ENCODE peak calls at places on chromosome 4, in six cellular contexts. F is heart right ventricle, T is dorsolateral prefrontal cortex, C is prostate gland, Y is suprapubic skin, P is upper lobe of right lung. R is an unnamed sample. For H3K27me3, the result is how much of the 10 kb centered on the place peaks cover.

GRCh38 chr4:177008836-177009501 is 216.2 kb upstream of the VEGFC start:
- DNase-seq in F (no peak), T (no peak), C (no peak), Y (no peak), P (no peak), R (no peak)

GRCh38 chr4:81714251-81714650 is 242.5 kb upstream of the RASGEF1B start:
- DNase-seq in F (no peak), T (no peak), C (no peak), Y (no peak), P (no peak), R (no peak)

GRCh38 chr4:2954358-2955185 is 8.6 kb downstream of the NOP14 start:
- DNase-seq in F (no peak), T (no peak), C (no peak), Y (no peak), P (no peak), R (peak)

GRCh38 chr4:186149872-186150271 is 41.5 kb upstream of the CYP4V2 start:
- DNase-seq in F (peak), T (no peak), C (no peak), Y (peak), P (no peak), R (no peak)

GRCh38 chr4:159297088-159297487 is 194.2 kb downstream of the RAPGEF2 start:
- DNase-seq in F (no peak), T (no peak), C (no peak), Y (no peak), P (no peak), R (no peak)

GRCh38 chr4:112518675-112519074 is 2.7 kb upstream of the NEUROG2 start:
- DNase-seq in F (no peak), T (no peak), C (no peak), Y (no peak), P (no peak), R (no peak)

GRCh38 chr4:180550106-180550505 is 1693.1 kb upstream of the TENM3 start:
- DNase-seq in F (no peak), T (no peak), C (no peak), Y (no peak), P (no peak), R (no peak)

GRCh38 chr4:4202510-4202909 is 24.2 kb downstream of the OTOP1 start:
- DNase-seq in F (no peak), T (no peak), C (no peak), Y (no peak), P (no peak), R (no peak)

GRCh38 chr4:17058506-17058905 is 160.1 kb upstream of the LDB2 start:
- DNase-seq in F (no peak), T (no peak), C (no peak), Y (no peak), P (no peak), R (no peak)

GRCh38 chr4:186621959-186622553 is 66.7 kb upstream of the MTNR1A start:
- DNase-seq in F (no peak), T (no peak), C (no peak), Y (no peak), P (no peak), R (no peak)

GRCh38 chr4:71765349-71765748 is 18.5 kb downstream of the GC start:
- DNase-seq in F (no peak), T (no peak), C (no peak), Y (no peak), P (no peak), R (no peak)

GRCh38 chr4:52157641-52158316 is 106.7 kb downstream of the SPATA18 start:
- DNase-seq in F (peak), T (no peak), C (no peak), Y (no peak), P (no peak), R (no peak)

DNA sequence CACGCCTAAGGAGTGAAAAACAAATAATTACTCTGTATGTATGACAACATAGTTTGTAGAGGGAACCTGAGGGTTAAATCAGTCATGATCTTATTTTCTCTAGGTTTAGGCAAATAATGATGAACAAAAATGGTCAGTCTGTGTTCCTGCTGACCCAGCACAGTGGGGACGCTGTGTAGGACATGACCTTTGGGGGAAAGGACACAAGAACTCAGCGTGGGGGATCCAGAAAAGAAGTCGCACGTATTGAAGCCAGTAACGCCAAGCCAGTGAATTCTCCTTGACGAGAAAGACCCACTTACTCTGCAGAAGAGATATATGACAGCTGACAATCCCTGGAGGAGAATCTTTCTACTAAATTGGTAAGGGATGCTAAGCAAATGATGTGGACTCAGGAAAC is 36.6 kb downstream of the HELT start:
- DNase-seq in F (no peak), T (no peak), C (no peak), Y (no peak), P (no peak), R (no peak)
- H3K4me3 ChIP-seq in F (no peak), T (no peak), C (no peak), Y (no peak), P (no peak), R (no peak)

GRCh38 chr4:153529646-153530045 is 63.5 kb downstream of the TMEM131L start:
- DNase-seq in F (no peak), T (no peak), C (no peak), Y (no peak), P (no peak), R (no peak)

GRCh38 chr4:153532227-153532626 is 66.1 kb downstream of the TMEM131L start:
- DNase-seq in F (no peak), T (no peak), C (no peak), Y (no peak), P (no peak), R (no peak)

GRCh38 chr4:153532636-153533035 is 66.5 kb downstream of the TMEM131L start:
- DNase-seq in F (no peak), T (no peak), C (no peak), Y (no peak), P (no peak), R (no peak)

GRCh38 chr4:153530284-153530995 is 64.3 kb downstream of the TMEM131L start:
- DNase-seq in F (no peak), T (no peak), C (no peak), Y (no peak), P (no peak), R (no peak)

DNA sequence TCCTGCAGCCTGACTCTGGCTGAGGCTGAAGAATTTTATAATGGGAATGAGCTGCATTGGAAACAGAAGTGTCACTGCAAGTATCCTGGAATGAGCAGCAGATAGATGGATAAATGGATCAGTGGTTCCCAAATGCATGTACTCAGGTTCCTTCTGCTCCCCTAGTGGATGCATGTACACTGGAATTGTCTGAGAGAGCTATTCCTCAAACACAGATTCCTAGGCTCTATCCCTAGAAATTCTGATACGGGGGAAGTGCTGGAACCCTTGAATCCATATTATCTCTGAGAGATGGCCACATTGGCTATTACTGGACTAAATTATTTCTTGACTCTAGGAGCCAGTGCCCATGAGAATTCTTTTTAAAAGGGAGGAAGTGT is 64.8 kb downstream of the TMEM131L start:
- DNase-seq in F (no peak), T (no peak), C (no peak), Y (no peak), P (no peak), R (no peak)
- TF ChIP-seq CTCF in F (no peak), T (no peak), C (no peak), Y (no peak), P (no peak), R (peak)

GRCh38 chr4:41746025-41746439 is 2.5 kb downstream of the PHOX2B start:
- DNase-seq in F (no peak), T (no peak), C (no peak), Y (no peak), P (no peak), R (no peak)
- H3K27me3 ChIP-seq in F (half or more), T (half or more), C (under half), Y (half or more), P (half or more), R (under half)

GRCh38 chr4:84260495-84260894 is 238.6 kb downstream of the NKX6-1 start:
- DNase-seq in F (no peak), T (no peak), C (no peak), Y (no peak), P (no peak), R (no peak)
- H3K4me3 ChIP-seq in F (no peak), T (no peak), C (no peak), Y (no peak), P (no peak), R (no peak)

DNA sequence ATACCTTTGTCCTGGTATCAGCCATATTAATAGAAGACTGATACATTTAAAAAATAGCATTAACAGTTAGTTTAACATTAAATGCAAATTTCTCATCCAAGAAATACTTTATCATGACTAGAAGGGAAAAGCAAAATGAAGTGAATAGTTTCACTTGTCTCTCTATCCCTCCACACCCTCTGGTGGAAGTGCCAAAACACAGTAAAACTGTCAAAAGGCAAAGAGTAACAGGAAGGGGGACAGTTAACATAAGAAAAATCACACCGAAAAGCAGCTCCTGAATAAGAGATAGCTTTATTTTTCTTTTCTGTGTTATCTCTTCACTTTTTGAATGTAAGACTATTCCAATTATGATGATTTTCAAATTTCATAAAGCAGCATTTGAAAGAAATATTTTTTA is 187.2 kb downstream of the FBXW7 start:
- DNase-seq in F (no peak), T (no peak), C (no peak), Y (no peak), P (no peak), R (no peak)
- TF ChIP-seq CTCF in F (no peak), T (no peak), C (peak), Y (no peak), P (no peak), R (peak)

DNA sequence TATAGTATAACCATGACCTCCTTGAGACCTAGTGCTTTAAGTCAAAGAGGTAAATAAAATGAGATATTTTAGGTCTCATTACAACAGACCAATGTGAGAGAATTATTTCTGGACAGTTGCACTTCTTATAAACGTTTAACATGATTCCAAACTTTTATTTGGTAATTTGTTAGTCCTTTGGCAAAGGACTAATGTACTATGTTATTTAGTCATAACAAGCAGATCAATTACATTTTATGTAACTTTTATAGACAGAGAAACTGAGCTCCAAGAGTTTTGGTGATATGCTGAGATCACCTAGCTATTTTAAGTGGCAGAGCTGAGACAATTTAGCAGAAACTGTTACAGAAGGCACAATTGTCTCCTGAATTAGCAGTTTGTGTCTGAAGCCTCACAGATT is 2.6 kb upstream of the SNCA start:
- DNase-seq in F (no peak), T (no peak), C (no peak), Y (no peak), P (no peak), R (no peak)
- H3K27me3 ChIP-seq in F (under half), T (under half), C (under half), Y (under half), P (under half), R (under half)

GRCh38 chr4:8698341-8699062 is 105.9 kb downstream of the CPZ start:
- DNase-seq in F (no peak), T (no peak), C (no peak), Y (no peak), P (peak), R (no peak)

GRCh38 chr4:8700576-8700975 is 108.0 kb downstream of the CPZ start:
- DNase-seq in F (no peak), T (no peak), C (no peak), Y (no peak), P (peak), R (no peak)

GRCh38 chr4:8697826-8698225 is 105.3 kb downstream of the CPZ start:
- DNase-seq in F (no peak), T (no peak), C (no peak), Y (no peak), P (peak), R (no peak)

GRCh38 chr4:8699479-8700145 is 107.0 kb downstream of the CPZ start:
- DNase-seq in F (no peak), T (no peak), C (no peak), Y (no peak), P (peak), R (no peak)

GRCh38 chr4:8699063-8699385 is 106.5 kb downstream of the CPZ start:
- DNase-seq in F (no peak), T (no peak), C (no peak), Y (no peak), P (peak), R (no peak)
- H3K4me3 ChIP-seq in F (no peak), T (no peak), C (no peak), Y (no peak), P (no peak), R (no peak)

GRCh38 chr4:25533237-25533636 is 122.4 kb upstream of the SLC34A2 start:
- DNase-seq in F (no peak), T (no peak), C (no peak), Y (no peak), P (no peak), R (no peak)

GRCh38 chr4:25532579-25532978 is 123.1 kb upstream of the SLC34A2 start:
- DNase-seq in F (no peak), T (no peak), C (no peak), Y (no peak), P (no peak), R (no peak)

GRCh38 chr4:25535278-25535677 is 120.4 kb upstream of the SLC34A2 start:
- DNase-seq in F (no peak), T (no peak), C (no peak), Y (no peak), P (no peak), R (no peak)

GRCh38 chr4:25528391-25528790 is 127.3 kb upstream of the SLC34A2 start:
- DNase-seq in F (no peak), T (no peak), C (no peak), Y (no peak), P (no peak), R (no peak)

DNA sequence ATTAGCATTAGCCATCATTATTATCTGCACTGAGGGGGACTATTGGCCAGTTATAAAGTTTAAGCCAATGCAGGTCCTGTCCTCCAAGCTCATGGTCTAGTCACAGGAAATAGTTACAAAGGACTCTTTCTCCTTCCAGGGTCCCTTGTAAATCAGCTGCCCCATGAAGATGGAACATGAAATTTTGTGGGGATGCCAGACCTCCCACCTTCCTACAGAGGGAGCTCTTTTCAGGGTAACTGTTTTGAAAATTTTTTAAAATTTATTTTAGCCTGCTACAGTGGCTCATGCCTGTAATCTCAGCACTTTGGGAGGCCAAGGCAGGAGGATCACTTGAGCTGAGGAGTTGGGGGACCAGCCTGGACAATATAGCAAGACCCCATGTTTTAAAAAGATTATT is 124.4 kb upstream of the SLC34A2 start:
- DNase-seq in F (no peak), T (no peak), C (no peak), Y (no peak), P (no peak), R (no peak)
- TF ChIP-seq CTCF in F (no peak), T (no peak), C (no peak), Y (no peak), P (peak), R (peak)